ENCODE peak calls at places on chromosomes 5 and 9, in nine cellular contexts. One of them, this sample, is unnamed.

GRCh38 chr5:5772202-5772601 is 349.7 kb downstream of the ICE1 start:
- DNase-seq in fibroblast of mammary gland: no peak
- DNase-seq in fibroblast of the aortic adventitia: no peak
- DNase-seq in cardiac fibroblast: no peak
- DNase-seq in mammary epithelial cell: no peak
- DNase-seq in GM23338: no peak
- DNase-seq in Caco-2: no peak
- DNase-seq in A549: no peak
- DNase-seq in mucosa of descending colon: no peak
- DNase-seq in this sample: no peak

GRCh38 chr5:112772095-112772494 is 34.4 kb downstream of the APC start:
- DNase-seq in mucosa of descending colon: no peak
- DNase-seq in fibroblast of mammary gland: peak; percentile 45
- DNase-seq in mammary epithelial cell: peak; percentile 7
- DNase-seq in fibroblast of the aortic adventitia: no peak
- DNase-seq in GM23338: no peak
- DNase-seq in cardiac fibroblast: no peak
- DNase-seq in A549: no peak
- DNase-seq in Caco-2: no peak
- DNase-seq in this sample: no peak

GRCh38 chr9:72958485-72959266 is 5.8 kb upstream of the ALDH1A1 start:
- DNase-seq in mammary epithelial cell: no peak
- DNase-seq in Caco-2: no peak
- DNase-seq in A549: peak; percentile 8
- DNase-seq in mucosa of descending colon: no peak
- DNase-seq in fibroblast of the aortic adventitia: no peak
- DNase-seq in cardiac fibroblast: no peak
- DNase-seq in GM23338: peak; percentile 13
- DNase-seq in fibroblast of mammary gland: no peak
- DNase-seq in this sample: no peak

GRCh38 chr5:95697781-95698681 is 15.2 kb upstream of the SPATA9 start:
- DNase-seq in mucosa of descending colon: no peak
- DNase-seq in cardiac fibroblast: no peak
- DNase-seq in mammary epithelial cell: no peak
- DNase-seq in fibroblast of mammary gland: no peak
- DNase-seq in GM23338: no peak
- DNase-seq in Caco-2: peak; percentile 51
- DNase-seq in fibroblast of the aortic adventitia: no peak
- DNase-seq in A549: peak; percentile 6
- DNase-seq in this sample: no peak

GRCh38 chr5:91024727-91025126 is 358.4 kb downstream of the ARRDC3 start:
- DNase-seq in fibroblast of the aortic adventitia: no peak
- DNase-seq in A549: no peak
- DNase-seq in fibroblast of mammary gland: no peak
- DNase-seq in mucosa of descending colon: no peak
- DNase-seq in GM23338: no peak
- DNase-seq in Caco-2: no peak
- DNase-seq in mammary epithelial cell: no peak
- DNase-seq in cardiac fibroblast: peak; percentile 11
- DNase-seq in this sample: no peak

GRCh38 chr5:42487077-42487476 is 63.8 kb downstream of the GHR start:
- DNase-seq in A549: no peak
- DNase-seq in fibroblast of mammary gland: peak; percentile 8
- DNase-seq in fibroblast of the aortic adventitia: no peak
- DNase-seq in mammary epithelial cell: no peak
- DNase-seq in Caco-2: no peak
- DNase-seq in GM23338: no peak
- DNase-seq in cardiac fibroblast: no peak
- DNase-seq in mucosa of descending colon: no peak
- DNase-seq in this sample: no peak

GRCh38 chr5:138954257-138955012 is 79.3 kb upstream of the LRRTM2 start:
- DNase-seq in mucosa of descending colon: no peak
- DNase-seq in fibroblast of the aortic adventitia: no peak
- DNase-seq in fibroblast of mammary gland: no peak
- DNase-seq in GM23338: no peak
- DNase-seq in cardiac fibroblast: no peak
- DNase-seq in mammary epithelial cell: no peak
- DNase-seq in Caco-2: no peak
- DNase-seq in A549: no peak
- DNase-seq in this sample: no peak

GRCh38 chr5:61784337-61784736 is 452.3 kb downstream of the ZSWIM6 start:
- DNase-seq in cardiac fibroblast: no peak
- DNase-seq in fibroblast of the aortic adventitia: no peak
- DNase-seq in mammary epithelial cell: no peak
- DNase-seq in mucosa of descending colon: no peak
- DNase-seq in GM23338: no peak
- DNase-seq in fibroblast of mammary gland: peak; percentile 6
- DNase-seq in A549: no peak
- DNase-seq in Caco-2: no peak
- DNase-seq in this sample: no peak

GRCh38 chr5:35884125-35884788 is 27.6 kb downstream of the IL7R start:
- DNase-seq in cardiac fibroblast: peak; percentile 59
- DNase-seq in mucosa of descending colon: no peak
- DNase-seq in Caco-2: no peak
- DNase-seq in mammary epithelial cell: peak; percentile 82
- DNase-seq in GM23338: no peak
- DNase-seq in fibroblast of the aortic adventitia: peak; percentile 64
- DNase-seq in A549: no peak
- DNase-seq in fibroblast of mammary gland: peak; percentile 90
- DNase-seq in this sample: no peak

GRCh38 chr5:142756576-142756975 is 13.6 kb upstream of the ARHGAP26 start:
- DNase-seq in cardiac fibroblast: no peak
- DNase-seq in fibroblast of mammary gland: no peak
- DNase-seq in mucosa of descending colon: no peak
- DNase-seq in fibroblast of the aortic adventitia: no peak
- DNase-seq in Caco-2: no peak
- DNase-seq in GM23338: no peak
- DNase-seq in mammary epithelial cell: no peak
- DNase-seq in A549: no peak
- DNase-seq in this sample: no peak

GRCh38 chr5:68452286-68452685 is 236.7 kb downstream of the PIK3R1 start:
- DNase-seq in fibroblast of the aortic adventitia: no peak
- DNase-seq in GM23338: no peak
- DNase-seq in mucosa of descending colon: no peak
- DNase-seq in Caco-2: no peak
- DNase-seq in fibroblast of mammary gland: no peak
- DNase-seq in cardiac fibroblast: no peak
- DNase-seq in mammary epithelial cell: no peak
- DNase-seq in A549: no peak
- DNase-seq in this sample: no peak

GRCh38 chr9:69168709-69169217 is 5.3 kb upstream of the TJP2 start:
- DNase-seq in mammary epithelial cell: peak; percentile 95
- DNase-seq in mucosa of descending colon: peak; percentile 51
- DNase-seq in cardiac fibroblast: peak; percentile 76
- DNase-seq in GM23338: peak; percentile 81
- DNase-seq in fibroblast of mammary gland: peak; percentile 78
- DNase-seq in fibroblast of the aortic adventitia: peak; percentile 43
- DNase-seq in Caco-2: peak; percentile 39
- DNase-seq in A549: no peak
- DNase-seq in this sample: no peak

GRCh38 chr9:38357350-38358114 is 35.0 kb upstream of the ALDH1B1 start:
- DNase-seq in mucosa of descending colon: no peak
- DNase-seq in mammary epithelial cell: no peak
- DNase-seq in fibroblast of the aortic adventitia: no peak
- DNase-seq in GM23338: no peak
- DNase-seq in cardiac fibroblast: no peak
- DNase-seq in Caco-2: no peak
- DNase-seq in A549: no peak
- DNase-seq in fibroblast of mammary gland: no peak
- DNase-seq in this sample: no peak

GRCh38 chr9:3497406-3497805 is 28.4 kb downstream of the RFX3 start:
- DNase-seq in mammary epithelial cell: peak; percentile 39
- DNase-seq in Caco-2: no peak
- DNase-seq in mucosa of descending colon: no peak
- DNase-seq in cardiac fibroblast: peak; percentile 52
- DNase-seq in GM23338: no peak
- DNase-seq in A549: no peak
- DNase-seq in fibroblast of mammary gland: no peak
- DNase-seq in fibroblast of the aortic adventitia: peak; percentile 54
- DNase-seq in this sample: no peak

DNA sequence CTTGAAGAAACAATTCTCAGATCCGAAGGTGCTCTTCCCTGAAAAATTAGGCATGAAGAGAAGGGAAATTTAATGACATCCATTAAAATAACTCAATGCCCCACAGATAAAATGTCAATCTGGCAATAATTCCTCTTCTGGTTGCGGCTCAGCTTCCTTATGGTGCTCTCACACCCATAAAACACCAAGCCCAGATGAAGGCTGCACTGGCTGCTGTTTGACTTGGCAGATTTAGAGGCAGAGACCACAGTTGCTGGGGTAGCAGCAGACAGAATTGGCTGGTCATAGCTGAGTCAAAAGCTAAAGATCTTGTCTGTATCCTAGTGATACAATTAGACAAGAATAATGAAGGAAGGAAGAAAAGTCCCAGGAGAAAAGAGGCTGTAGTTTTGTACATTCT is 124.2 kb upstream of the ADCY2 start:
- DNase-seq in fibroblast of mammary gland: no peak
- DNase-seq in mammary epithelial cell: no peak
- DNase-seq in Caco-2: no peak
- DNase-seq in mucosa of descending colon: peak; percentile 27
- DNase-seq in GM23338: no peak
- DNase-seq in fibroblast of the aortic adventitia: no peak
- DNase-seq in A549: no peak
- DNase-seq in cardiac fibroblast: no peak
- DNase-seq in this sample: no peak
- H3K4me3 ChIP-seq in fibroblast of mammary gland: no peak overlapping the region
- H3K4me3 ChIP-seq in mammary epithelial cell: no peak overlapping the region
- H3K4me3 ChIP-seq in Caco-2: no peak overlapping the region
- H3K4me3 ChIP-seq in mucosa of descending colon: no peak overlapping the region
- H3K4me3 ChIP-seq in GM23338: no peak overlapping the region
- H3K4me3 ChIP-seq in fibroblast of the aortic adventitia: no peak overlapping the region
- H3K4me3 ChIP-seq in A549: no peak overlapping the region
- H3K4me3 ChIP-seq in cardiac fibroblast: no peak overlapping the region
- H3K4me3 ChIP-seq in this sample: no peak overlapping the region

DNA sequence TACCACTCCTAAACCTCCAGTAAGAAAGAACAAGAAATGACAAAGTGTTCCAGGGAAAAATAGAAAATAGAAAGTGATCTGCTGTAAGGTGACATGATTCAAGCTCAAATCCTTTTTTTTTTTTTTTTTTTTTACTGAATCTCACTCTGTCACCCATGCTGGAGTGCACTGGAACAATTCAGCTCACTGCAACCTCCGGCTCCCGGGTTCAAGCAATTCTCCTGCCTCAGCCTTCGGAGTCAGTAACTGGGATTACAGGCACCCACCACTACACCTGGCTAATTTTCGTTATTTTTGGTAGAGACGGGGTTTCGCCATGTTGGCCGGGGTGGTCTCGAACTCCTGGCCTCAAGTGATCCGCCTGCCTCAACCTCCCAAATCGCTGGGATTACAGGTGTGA is 35.9 kb downstream of the TTLL11 start:
- DNase-seq in fibroblast of the aortic adventitia: no peak
- DNase-seq in Caco-2: no peak
- DNase-seq in mammary epithelial cell: no peak
- DNase-seq in cardiac fibroblast: no peak
- DNase-seq in mucosa of descending colon: no peak
- DNase-seq in A549: no peak
- DNase-seq in GM23338: no peak
- DNase-seq in fibroblast of mammary gland: no peak
- DNase-seq in this sample: no peak
- H3K4me3 ChIP-seq in fibroblast of the aortic adventitia: no peak overlapping the region
- H3K4me3 ChIP-seq in Caco-2: no peak overlapping the region
- H3K4me3 ChIP-seq in mammary epithelial cell: no peak overlapping the region
- H3K4me3 ChIP-seq in cardiac fibroblast: no peak overlapping the region
- H3K4me3 ChIP-seq in mucosa of descending colon: no peak overlapping the region
- H3K4me3 ChIP-seq in A549: no peak overlapping the region
- H3K4me3 ChIP-seq in GM23338: no peak overlapping the region
- H3K4me3 ChIP-seq in fibroblast of mammary gland: no peak overlapping the region
- H3K4me3 ChIP-seq in this sample: no peak overlapping the region

GRCh38 chr9:18682907-18683306 is 209.0 kb downstream of the ADAMTSL1 start:
- DNase-seq in mammary epithelial cell: no peak
- DNase-seq in mucosa of descending colon: no peak
- DNase-seq in GM23338: no peak
- DNase-seq in fibroblast of the aortic adventitia: no peak
- DNase-seq in A549: no peak
- DNase-seq in fibroblast of mammary gland: no peak
- DNase-seq in cardiac fibroblast: no peak
- DNase-seq in Caco-2: no peak
- DNase-seq in this sample: no peak
- H3K4me3 ChIP-seq in mammary epithelial cell: no peak overlapping the region
- H3K4me3 ChIP-seq in mucosa of descending colon: no peak overlapping the region
- H3K4me3 ChIP-seq in GM23338: no peak overlapping the region
- H3K4me3 ChIP-seq in fibroblast of the aortic adventitia: no peak overlapping the region
- H3K4me3 ChIP-seq in A549: no peak overlapping the region
- H3K4me3 ChIP-seq in fibroblast of mammary gland: no peak overlapping the region
- H3K4me3 ChIP-seq in cardiac fibroblast: no peak overlapping the region
- H3K4me3 ChIP-seq in Caco-2: no peak overlapping the region
- H3K4me3 ChIP-seq in this sample: no peak overlapping the region

GRCh38 chr5:145220491-145220890 is 614.7 kb downstream of the PRELID2 start:
- DNase-seq in cardiac fibroblast: no peak
- DNase-seq in fibroblast of mammary gland: no peak
- DNase-seq in Caco-2: no peak
- DNase-seq in fibroblast of the aortic adventitia: no peak
- DNase-seq in mucosa of descending colon: no peak
- DNase-seq in GM23338: no peak
- DNase-seq in mammary epithelial cell: peak; percentile 19
- DNase-seq in A549: no peak
- DNase-seq in this sample: no peak

GRCh38 chr5:145223582-145223981 is 611.6 kb downstream of the PRELID2 start:
- DNase-seq in A549: no peak
- DNase-seq in GM23338: no peak
- DNase-seq in Caco-2: no peak
- DNase-seq in cardiac fibroblast: no peak
- DNase-seq in fibroblast of the aortic adventitia: no peak
- DNase-seq in fibroblast of mammary gland: no peak
- DNase-seq in mammary epithelial cell: no peak
- DNase-seq in mucosa of descending colon: no peak
- DNase-seq in this sample: no peak

GRCh38 chr5:145218982-145219381 is 616.2 kb downstream of the PRELID2 start:
- DNase-seq in Caco-2: no peak
- DNase-seq in fibroblast of mammary gland: no peak
- DNase-seq in mucosa of descending colon: no peak
- DNase-seq in fibroblast of the aortic adventitia: no peak
- DNase-seq in cardiac fibroblast: no peak
- DNase-seq in A549: no peak
- DNase-seq in GM23338: no peak
- DNase-seq in mammary epithelial cell: no peak
- DNase-seq in this sample: no peak

GRCh38 chr5:145222622-145223021 is 612.5 kb downstream of the PRELID2 start:
- DNase-seq in A549: no peak
- DNase-seq in fibroblast of mammary gland: no peak
- DNase-seq in fibroblast of the aortic adventitia: no peak
- DNase-seq in cardiac fibroblast: no peak
- DNase-seq in Caco-2: no peak
- DNase-seq in mammary epithelial cell: no peak
- DNase-seq in GM23338: no peak
- DNase-seq in mucosa of descending colon: no peak
- DNase-seq in this sample: no peak

GRCh38 chr5:145221416-145221815 is 613.7 kb downstream of the PRELID2 start:
- DNase-seq in fibroblast of the aortic adventitia: peak; percentile 57
- DNase-seq in GM23338: no peak
- DNase-seq in Caco-2: no peak
- DNase-seq in A549: no peak
- DNase-seq in cardiac fibroblast: no peak
- DNase-seq in mucosa of descending colon: no peak
- DNase-seq in fibroblast of mammary gland: no peak
- DNase-seq in mammary epithelial cell: no peak
- DNase-seq in this sample: no peak
- H3K4me3 ChIP-seq in fibroblast of the aortic adventitia: no peak overlapping the region
- H3K4me3 ChIP-seq in GM23338: no peak overlapping the region
- H3K4me3 ChIP-seq in Caco-2: no peak overlapping the region
- H3K4me3 ChIP-seq in A549: no peak overlapping the region
- H3K4me3 ChIP-seq in cardiac fibroblast: no peak overlapping the region
- H3K4me3 ChIP-seq in mucosa of descending colon: no peak overlapping the region
- H3K4me3 ChIP-seq in fibroblast of mammary gland: no peak overlapping the region
- H3K4me3 ChIP-seq in mammary epithelial cell: no peak overlapping the region
- H3K4me3 ChIP-seq in this sample: no peak overlapping the region

This sample was measured in upper lobe of right lung.